ENCODE peak calls at places on chromosomes 13 and 19, in ten cellular contexts. C, M, Q, D, B, U, E, O, G and S are unnamed samples.

GRCh38 chr19:13463296-13463695 is 43.0 kb downstream of the CACNA1A start:
- DNase-seq in C (no peak), M (peak; percentile 0), Q (no peak), D (no peak), B (peak; percentile 55), U (no peak), E (no peak), O (no peak), G (no peak), S (no peak)

GRCh38 chr13:57858376-57858775 is 226.8 kb downstream of the PCDH17 start:
- DNase-seq in C (no peak), M (no peak), Q (no peak), D (no peak), B (no peak), U (no peak), E (no peak), O (no peak), G (no peak), S (no peak)

GRCh38 chr13:97491452-97491851 is 57.5 kb downstream of the RAP2A start:
- DNase-seq in C (no peak), M (no peak), Q (no peak), D (no peak), B (no peak), U (no peak), E (no peak), O (no peak), G (no peak), S (no peak)

GRCh38 chr13:113211774-113212173 is 2.4 kb downstream of the CUL4A start:
- DNase-seq in C (no peak), M (no peak), Q (no peak), D (no peak), B (no peak), U (no peak), E (no peak), O (no peak), G (no peak), S (no peak)

GRCh38 chr19:7340959-7341837 is 7.5 kb upstream of the ARHGEF18 start:
- DNase-seq in C (no peak), M (peak; percentile 81), Q (peak; percentile 73), D (peak; percentile 81), B (peak; percentile 93), U (peak; percentile 86), E (no peak), O (peak; percentile 87), G (peak; percentile 80), S (peak; percentile 86)

GRCh38 chr13:71115301-71115700 is 751.7 kb downstream of the DACH1 start:
- DNase-seq in C (no peak), M (peak; percentile 2), Q (no peak), D (no peak), B (no peak), U (no peak), E (no peak), O (no peak), G (no peak), S (no peak)

GRCh38 chr13:26980099-26981031 is 191.2 kb downstream of the USP12 start:
- DNase-seq in C (no peak), M (no peak), Q (no peak), D (no peak), B (no peak), U (no peak), E (no peak), O (no peak), G (no peak), S (no peak)

GRCh38 chr13:57631607-57632275 is at the start of gene PCDH17:
- DNase-seq in C (no peak), M (peak; percentile 38), Q (peak; percentile 50), D (peak; percentile 19), B (peak; percentile 14), U (peak; percentile 41), E (no peak), O (peak; percentile 34), G (peak; percentile 42), S (no peak)

GRCh38 chr13:41065098-41065497 is 3.8 kb downstream of the WBP4 start:
- DNase-seq in C (no peak), M (peak; percentile 91), Q (no peak), D (no peak), B (no peak), U (no peak), E (no peak), O (no peak), G (no peak), S (no peak)

GRCh38 chr19:28934626-28935025 is 278.3 kb downstream of the UQCRFS1 start:
- DNase-seq in C (no peak), M (peak; percentile 10), Q (no peak), D (no peak), B (no peak), U (no peak), E (no peak), O (no peak), G (no peak), S (no peak)

GRCh38 chr19:310141-310651 is 19.0 kb upstream of the PLPP2 start:
- DNase-seq in C (no peak), M (peak; percentile 86), Q (no peak), D (no peak), B (no peak), U (no peak), E (no peak), O (peak; percentile 21), G (no peak), S (no peak)

GRCh38 chr19:42540071-42540553 is 11.8 kb upstream of the CEACAM1 start:
- DNase-seq in C (no peak), M (no peak), Q (peak; percentile 41), D (no peak), B (no peak), U (no peak), E (no peak), O (peak; percentile 1), G (no peak), S (no peak)

GRCh38 chr13:35953537-35954206 is 177.5 kb downstream of the DCLK1 start:
- DNase-seq in C (no peak), M (peak; percentile 91), Q (no peak), D (peak; percentile 52), B (peak; percentile 43), U (peak; percentile 59), E (no peak), O (peak; percentile 38), G (peak; percentile 60), S (no peak)

GRCh38 chr19:15115080-15115479 is 7.9 kb downstream of the SYDE1 start:
- DNase-seq in C (no peak), M (peak; percentile 78), Q (no peak), D (peak; percentile 53), B (no peak), U (peak; percentile 83), E (no peak), O (peak; percentile 43), G (no peak), S (no peak)

GRCh38 chr13:44662515-44662914 is 86.4 kb upstream of the TSC22D1 start:
- DNase-seq in C (no peak), M (no peak), Q (no peak), D (no peak), B (no peak), U (no peak), E (no peak), O (no peak), G (no peak), S (no peak)

GRCh38 chr19:53158119-53158656 is 665 bp downstream of the ZNF347 start:
- DNase-seq in C (peak; percentile 30), M (peak; percentile 27), Q (peak; percentile 52), D (peak; percentile 29), B (peak; percentile 22), U (peak; percentile 67), E (no peak), O (peak; percentile 29), G (peak; percentile 29), S (peak; percentile 25)

GRCh38 chr13:101594936-101595335 is 142.5 kb downstream of the ITGBL1 start:
- DNase-seq in C (no peak), M (no peak), Q (no peak), D (no peak), B (no peak), U (no peak), E (no peak), O (no peak), G (no peak), S (no peak)

GRCh38 chr13:38417727-38418126 is 68.1 kb downstream of the UFM1 start:
- DNase-seq in C (no peak), M (peak; percentile 59), Q (no peak), D (no peak), B (no peak), U (no peak), E (no peak), O (no peak), G (no peak), S (no peak)

GRCh38 chr19:21505459-21506393 is at the start of gene ZNF429:
- DNase-seq in C (peak; percentile 93), M (peak; percentile 97), Q (peak; percentile 90), D (peak; percentile 93), B (peak; percentile 83), U (peak; percentile 97), E (peak; percentile 54), O (peak; percentile 92), G (peak; percentile 95), S (peak; percentile 86)
- TF ChIP-seq CTCF in C (no peak), M (peak; percentile 14), Q (no peak), D (no peak), B (no peak), U (no peak), E (no peak), O (no peak), G (no peak), S (no peak)

DNA sequence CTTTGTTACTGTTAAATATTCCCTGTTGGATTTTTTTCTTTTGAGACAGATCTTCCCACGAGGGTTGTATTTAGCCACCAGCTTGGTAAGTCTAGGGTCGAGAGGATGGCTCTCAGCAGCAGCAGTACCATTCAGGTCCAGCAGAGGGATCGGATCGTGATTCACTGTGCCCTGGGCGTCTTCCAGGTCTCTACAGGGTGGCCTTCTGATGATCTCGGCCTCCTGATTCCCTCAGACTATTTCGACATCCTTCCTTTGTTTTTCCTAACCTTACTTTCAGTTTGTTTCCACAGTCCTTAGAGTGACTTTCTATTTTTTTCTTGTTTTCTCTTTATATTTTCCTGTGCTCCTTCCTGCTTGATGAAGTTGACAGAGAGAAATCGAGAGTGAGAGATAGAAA is 1436.9 kb downstream of the UQCRFS1 start:
- DNase-seq in C (no peak), M (peak; percentile 78), Q (no peak), D (no peak), B (no peak), U (peak; percentile 16), E (no peak), O (no peak), G (no peak), S (no peak)
- TF ChIP-seq CTCF in C (no peak), M (peak; percentile 71), Q (no peak), D (no peak), B (no peak), U (peak; percentile 24), E (no peak), O (no peak), G (no peak), S (no peak)

GRCh38 chr19:57632987-57633831 is at the start of gene ZNF211:
- DNase-seq in C (peak; percentile 96), M (peak; percentile 96), Q (peak; percentile 89), D (peak; percentile 91), B (peak; percentile 82), U (peak; percentile 97), E (peak; percentile 38), O (peak; percentile 92), G (peak; percentile 92), S (peak; percentile 89)
- TF ChIP-seq CTCF in C (peak; percentile 11), M (no peak), Q (no peak), D (no peak), B (no peak), U (no peak), E (no peak), O (no peak), G (no peak), S (no peak)

DNA sequence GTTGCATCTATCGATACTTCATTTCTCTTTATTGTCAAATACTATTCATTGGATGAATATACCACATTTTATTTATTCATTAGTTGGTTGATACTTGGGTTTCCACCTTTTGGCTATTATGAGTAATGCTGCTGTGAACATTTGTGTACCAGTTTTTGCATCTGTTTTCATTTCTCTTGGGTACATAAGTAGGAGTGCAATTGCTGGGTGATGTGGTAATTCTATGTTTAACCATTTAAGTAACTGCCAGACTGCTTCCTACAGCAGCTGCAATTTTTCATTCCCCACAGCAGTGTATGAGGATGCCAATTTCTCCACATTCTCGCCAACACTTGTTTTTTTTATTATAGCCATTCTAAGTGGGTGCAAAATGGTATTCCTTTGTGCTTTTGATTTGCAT is 2.6 kb downstream of the KCNJ14 start:
- DNase-seq in C (no peak), M (peak; percentile 42), Q (no peak), D (no peak), B (no peak), U (no peak), E (no peak), O (no peak), G (no peak), S (no peak)
- TF ChIP-seq CTCF in C (no peak), M (no peak), Q (no peak), D (no peak), B (no peak), U (no peak), E (no peak), O (no peak), G (no peak), S (no peak)